ENCODE peak calls at places on chromosomes 7 and 10, in five cellular contexts. F is putamen, X is HEK293T, W is GM20000, R is esophagus squamous epithelium. J is an unnamed sample.

GRCh38 chr10:124655191-124656112 is 88.7 kb downstream of the FAM53B start:
- DNase-seq in F (no peak), X (no peak), W (no peak), R (no peak), J (no peak)

GRCh38 chr10:97573672-97574071 is 1.1 kb downstream of the ANKRD2 start:
- DNase-seq in F (no peak), X (no peak), W (no peak), R (no peak), J (no peak)

GRCh38 chr10:71939861-71940474 is 24.2 kb upstream of the CHST3 start:
- DNase-seq in F (no peak), X (no peak), W (no peak), R (no peak), J (no peak)

GRCh38 chr7:44060948-44061644 is 4.3 kb downstream of the PGAM2 start:
- DNase-seq in F (no peak), X (no peak), W (no peak), R (no peak), J (no peak)

GRCh38 chr7:100044719-100045118 is 4.9 kb upstream of the ZSCAN21 start:
- DNase-seq in F (no peak), X (no peak), W (peak), R (no peak), J (peak)

GRCh38 chr7:28389504-28390385 is 22.6 kb upstream of the CREB5 start:
- DNase-seq in F (peak), X (peak), W (peak), R (no peak), J (peak)

GRCh38 chr10:30456262-30456661 is 22.3 kb downstream of the MAP3K8 start:
- DNase-seq in F (no peak), X (no peak), W (peak), R (no peak), J (no peak)

GRCh38 chr7:11784808-11785536 is 47.0 kb downstream of the THSD7A start:
- DNase-seq in F (no peak), X (no peak), W (no peak), R (no peak), J (peak)

GRCh38 chr7:138116156-138116555 is 39.9 kb downstream of the AKR1D1 start:
- DNase-seq in F (no peak), X (no peak), W (no peak), R (no peak), J (peak)

GRCh38 chr10:49760789-49761188 is 1.3 kb downstream of the OGDHL start:
- DNase-seq in F (no peak), X (no peak), W (no peak), R (no peak), J (no peak)

GRCh38 chr7:134367956-134368749 is 51.4 kb upstream of the SLC35B4 start:
- DNase-seq in F (no peak), X (no peak), W (no peak), R (no peak), J (peak)

GRCh38 chr7:158282461-158283001 is 305.1 kb downstream of the PTPRN2 start:
- DNase-seq in F (no peak), X (no peak), W (no peak), R (no peak), J (no peak)

GRCh38 chr10:118835682-118836326 is 81.0 kb upstream of the CACUL1 start:
- DNase-seq in F (no peak), X (no peak), W (no peak), R (no peak), J (peak)

GRCh38 chr10:77574436-77574835 is 63.2 kb downstream of the KCNMA1 start:
- DNase-seq in F (no peak), X (no peak), W (no peak), R (no peak), J (peak)

GRCh38 chr10:2232479-2232878 is 495.2 kb upstream of the ADARB2 start:
- DNase-seq in F (no peak), X (no peak), W (no peak), R (no peak), J (no peak)

GRCh38 chr7:133481676-133482075 is 228.8 kb downstream of the EXOC4 start:
- DNase-seq in F (peak), X (no peak), W (no peak), R (no peak), J (peak)

GRCh38 chr7:79282051-79282694 is 171.3 kb downstream of the MAGI2 start:
- DNase-seq in F (peak), X (peak), W (no peak), R (no peak), J (peak)

GRCh38 chr10:46028584-46029570 is 1.5 kb downstream of the NCOA4 start:
- DNase-seq in F (no peak), X (peak), W (peak), R (no peak), J (peak)

GRCh38 chr10:17599089-17599488 is 18.1 kb downstream of the HACD1 start:
- DNase-seq in F (no peak), X (peak), W (no peak), R (no peak), J (peak)

GRCh38 chr7:13132314-13132713 is 444.9 kb downstream of the ARL4A start:
- DNase-seq in F (no peak), X (no peak), W (no peak), R (no peak), J (no peak)

GRCh38 chr10:61558188-61558587 is 104.5 kb upstream of the CABCOCO1 start:
- DNase-seq in F (no peak), X (no peak), W (no peak), R (no peak), J (no peak)

GRCh38 chr10:82266438-82266837 is 391.4 kb downstream of the NRG3 start:
- DNase-seq in F (no peak), X (no peak), W (no peak), R (no peak), J (no peak)

GRCh38 chr7:131103997-131104396 is 223.7 kb upstream of the MKLN1 start:
- DNase-seq in F (no peak), X (no peak), W (no peak), R (no peak), J (peak)